ENCODE peak calls at places on chromosomes 6 and 20, in seven cellular contexts. One of them, this sample, is unnamed.

GRCh38 chr6:84204011-84204410 is 23.4 kb downstream of the CEP162 start:
- DNase-seq in choroid plexus epithelial cell: no peak
- DNase-seq in CD4-positive, alpha-beta T cell: no peak
- DNase-seq in H9: no peak
- DNase-seq in GM06990: no peak
- DNase-seq in psoas muscle: no peak
- DNase-seq in BE2C: no peak
- DNase-seq in this sample: no peak

GRCh38 chr6:143539723-143540122 is 28.2 kb upstream of the FUCA2 start:
- DNase-seq in GM06990: no peak
- DNase-seq in psoas muscle: no peak
- DNase-seq in choroid plexus epithelial cell: no peak
- DNase-seq in BE2C: no peak
- DNase-seq in H9: peak
- DNase-seq in CD4-positive, alpha-beta T cell: no peak
- DNase-seq in this sample: no peak

GRCh38 chr6:3164388-3164787 is 7.0 kb upstream of the TUBB2A start:
- DNase-seq in CD4-positive, alpha-beta T cell: no peak
- DNase-seq in choroid plexus epithelial cell: no peak
- DNase-seq in psoas muscle: no peak
- DNase-seq in H9: no peak
- DNase-seq in BE2C: no peak
- DNase-seq in GM06990: no peak
- DNase-seq in this sample: no peak

GRCh38 chr20:52031574-52032303 is 159.8 kb downstream of the ZFP64 start:
- DNase-seq in BE2C: no peak
- DNase-seq in H9: no peak
- DNase-seq in GM06990: no peak
- DNase-seq in CD4-positive, alpha-beta T cell: no peak
- DNase-seq in psoas muscle: no peak
- DNase-seq in choroid plexus epithelial cell: peak
- DNase-seq in this sample: no peak

GRCh38 chr6:93418113-93418447 is 1.3 kb downstream of the EPHA7 start:
- DNase-seq in BE2C: no peak
- DNase-seq in psoas muscle: no peak
- DNase-seq in CD4-positive, alpha-beta T cell: no peak
- DNase-seq in choroid plexus epithelial cell: no peak
- DNase-seq in H9: no peak
- DNase-seq in GM06990: no peak
- DNase-seq in this sample: no peak

GRCh38 chr6:28643017-28643740 is 117.5 kb downstream of the GPX5 start:
- DNase-seq in GM06990: peak
- DNase-seq in BE2C: peak
- DNase-seq in CD4-positive, alpha-beta T cell: no peak
- DNase-seq in choroid plexus epithelial cell: peak
- DNase-seq in psoas muscle: no peak
- DNase-seq in H9: peak
- DNase-seq in this sample: no peak

GRCh38 chr20:23205221-23205620 is 119.1 kb upstream of the CD93 start:
- DNase-seq in CD4-positive, alpha-beta T cell: no peak
- DNase-seq in H9: peak
- DNase-seq in GM06990: no peak
- DNase-seq in BE2C: no peak
- DNase-seq in choroid plexus epithelial cell: no peak
- DNase-seq in psoas muscle: no peak
- DNase-seq in this sample: no peak

GRCh38 chr6:46862381-46862780 is 59.4 kb downstream of the ADGRF5 start:
- DNase-seq in choroid plexus epithelial cell: no peak
- DNase-seq in BE2C: no peak
- DNase-seq in psoas muscle: no peak
- DNase-seq in CD4-positive, alpha-beta T cell: no peak
- DNase-seq in H9: no peak
- DNase-seq in GM06990: no peak
- DNase-seq in this sample: no peak

GRCh38 chr6:43927525-43928210 is 157.7 kb downstream of the VEGFA start:
- DNase-seq in BE2C: no peak
- DNase-seq in choroid plexus epithelial cell: no peak
- DNase-seq in H9: no peak
- DNase-seq in GM06990: no peak
- DNase-seq in CD4-positive, alpha-beta T cell: no peak
- DNase-seq in psoas muscle: no peak
- DNase-seq in this sample: no peak

GRCh38 chr20:4272225-4272624 is 256.9 kb upstream of the RNF24 start:
- DNase-seq in H9: no peak
- DNase-seq in CD4-positive, alpha-beta T cell: no peak
- DNase-seq in GM06990: no peak
- DNase-seq in choroid plexus epithelial cell: no peak
- DNase-seq in BE2C: no peak
- DNase-seq in psoas muscle: no peak
- DNase-seq in this sample: no peak

GRCh38 chr6:6971369-6971768 is 136.4 kb upstream of the RREB1 start:
- DNase-seq in GM06990: no peak
- DNase-seq in CD4-positive, alpha-beta T cell: no peak
- DNase-seq in psoas muscle: no peak
- DNase-seq in BE2C: no peak
- DNase-seq in choroid plexus epithelial cell: no peak
- DNase-seq in H9: no peak
- DNase-seq in this sample: no peak
- TF ChIP-seq CTCF in GM06990: no peak
- TF ChIP-seq CTCF in CD4-positive, alpha-beta T cell: no peak
- TF ChIP-seq CTCF in psoas muscle: no peak
- TF ChIP-seq CTCF in BE2C: no peak
- TF ChIP-seq CTCF in choroid plexus epithelial cell: no peak
- TF ChIP-seq CTCF in H9: no peak
- TF ChIP-seq CTCF in this sample: no peak

GRCh38 chr6:33305052-33305451 is 6.3 kb upstream of the RGL2 start:
- DNase-seq in BE2C: no peak
- DNase-seq in psoas muscle: no peak
- DNase-seq in GM06990: no peak
- DNase-seq in CD4-positive, alpha-beta T cell: no peak
- DNase-seq in choroid plexus epithelial cell: no peak
- DNase-seq in H9: no peak
- DNase-seq in this sample: no peak
- TF ChIP-seq CTCF in BE2C: no peak
- TF ChIP-seq CTCF in psoas muscle: no peak
- TF ChIP-seq CTCF in GM06990: no peak
- TF ChIP-seq CTCF in CD4-positive, alpha-beta T cell: no peak
- TF ChIP-seq CTCF in choroid plexus epithelial cell: no peak
- TF ChIP-seq CTCF in H9: no peak
- TF ChIP-seq CTCF in this sample: no peak

GRCh38 chr20:17966432-17967312 is 1.9 kb downstream of the SNX5 start:
- DNase-seq in H9: no peak
- DNase-seq in CD4-positive, alpha-beta T cell: no peak
- DNase-seq in psoas muscle: no peak
- DNase-seq in BE2C: no peak
- DNase-seq in choroid plexus epithelial cell: peak
- DNase-seq in GM06990: no peak
- DNase-seq in this sample: no peak
- TF ChIP-seq CTCF in H9: peak
- TF ChIP-seq CTCF in CD4-positive, alpha-beta T cell: peak
- TF ChIP-seq CTCF in psoas muscle: peak
- TF ChIP-seq CTCF in BE2C: peak
- TF ChIP-seq CTCF in choroid plexus epithelial cell: peak
- TF ChIP-seq CTCF in GM06990: peak
- TF ChIP-seq CTCF in this sample: no peak

GRCh38 chr20:48421547-48421946 is 406.3 kb downstream of the PREX1 start:
- DNase-seq in BE2C: no peak
- DNase-seq in CD4-positive, alpha-beta T cell: no peak
- DNase-seq in GM06990: no peak
- DNase-seq in H9: no peak
- DNase-seq in choroid plexus epithelial cell: no peak
- DNase-seq in psoas muscle: no peak
- DNase-seq in this sample: no peak
- TF ChIP-seq CTCF in BE2C: peak
- TF ChIP-seq CTCF in CD4-positive, alpha-beta T cell: no peak
- TF ChIP-seq CTCF in GM06990: no peak
- TF ChIP-seq CTCF in H9: no peak
- TF ChIP-seq CTCF in choroid plexus epithelial cell: no peak
- TF ChIP-seq CTCF in psoas muscle: no peak
- TF ChIP-seq CTCF in this sample: no peak

DNA sequence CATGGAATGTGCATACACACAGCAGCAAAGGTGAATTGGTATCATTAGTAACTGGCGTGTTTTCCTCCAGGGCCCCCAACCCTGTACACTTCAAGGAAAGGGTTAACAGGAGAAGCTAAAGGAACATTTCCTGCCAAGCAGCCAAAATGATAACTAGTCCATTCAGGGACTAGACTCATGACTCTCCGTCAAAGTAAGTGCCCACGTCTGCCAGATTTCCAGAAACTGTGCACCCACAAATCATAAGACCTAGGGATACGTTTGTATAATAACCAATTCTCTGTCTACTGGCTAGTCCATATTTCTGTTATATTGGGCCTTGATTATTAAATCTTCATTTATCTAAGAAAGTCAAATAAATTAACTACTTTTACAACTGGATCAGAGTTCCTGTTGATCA is 76.0 kb upstream of the NHSL1 start:
- DNase-seq in BE2C: no peak
- DNase-seq in H9: no peak
- DNase-seq in psoas muscle: no peak
- DNase-seq in choroid plexus epithelial cell: no peak
- DNase-seq in GM06990: no peak
- DNase-seq in CD4-positive, alpha-beta T cell: no peak
- DNase-seq in this sample: no peak
- TF ChIP-seq CTCF in BE2C: no peak
- TF ChIP-seq CTCF in H9: no peak
- TF ChIP-seq CTCF in psoas muscle: no peak
- TF ChIP-seq CTCF in choroid plexus epithelial cell: no peak
- TF ChIP-seq CTCF in GM06990: no peak
- TF ChIP-seq CTCF in CD4-positive, alpha-beta T cell: no peak
- TF ChIP-seq CTCF in this sample: no peak

GRCh38 chr6:37057678-37058077 is 52.2 kb downstream of the FGD2 start:
- DNase-seq in CD4-positive, alpha-beta T cell: no peak
- DNase-seq in psoas muscle: no peak
- DNase-seq in choroid plexus epithelial cell: no peak
- DNase-seq in BE2C: no peak
- DNase-seq in GM06990: no peak
- DNase-seq in H9: no peak
- DNase-seq in this sample: no peak

GRCh38 chr6:37060195-37060559 is 54.7 kb downstream of the FGD2 start:
- DNase-seq in psoas muscle: no peak
- DNase-seq in BE2C: no peak
- DNase-seq in H9: no peak
- DNase-seq in choroid plexus epithelial cell: no peak
- DNase-seq in GM06990: no peak
- DNase-seq in CD4-positive, alpha-beta T cell: no peak
- DNase-seq in this sample: no peak

GRCh38 chr6:37058084-37058586 is 52.7 kb downstream of the FGD2 start:
- DNase-seq in GM06990: no peak
- DNase-seq in psoas muscle: peak
- DNase-seq in choroid plexus epithelial cell: peak
- DNase-seq in H9: no peak
- DNase-seq in CD4-positive, alpha-beta T cell: no peak
- DNase-seq in BE2C: no peak
- DNase-seq in this sample: no peak

GRCh38 chr6:37061157-37061804 is 55.8 kb downstream of the FGD2 start:
- DNase-seq in choroid plexus epithelial cell: no peak
- DNase-seq in BE2C: no peak
- DNase-seq in H9: no peak
- DNase-seq in CD4-positive, alpha-beta T cell: no peak
- DNase-seq in GM06990: no peak
- DNase-seq in psoas muscle: peak
- DNase-seq in this sample: no peak

DNA sequence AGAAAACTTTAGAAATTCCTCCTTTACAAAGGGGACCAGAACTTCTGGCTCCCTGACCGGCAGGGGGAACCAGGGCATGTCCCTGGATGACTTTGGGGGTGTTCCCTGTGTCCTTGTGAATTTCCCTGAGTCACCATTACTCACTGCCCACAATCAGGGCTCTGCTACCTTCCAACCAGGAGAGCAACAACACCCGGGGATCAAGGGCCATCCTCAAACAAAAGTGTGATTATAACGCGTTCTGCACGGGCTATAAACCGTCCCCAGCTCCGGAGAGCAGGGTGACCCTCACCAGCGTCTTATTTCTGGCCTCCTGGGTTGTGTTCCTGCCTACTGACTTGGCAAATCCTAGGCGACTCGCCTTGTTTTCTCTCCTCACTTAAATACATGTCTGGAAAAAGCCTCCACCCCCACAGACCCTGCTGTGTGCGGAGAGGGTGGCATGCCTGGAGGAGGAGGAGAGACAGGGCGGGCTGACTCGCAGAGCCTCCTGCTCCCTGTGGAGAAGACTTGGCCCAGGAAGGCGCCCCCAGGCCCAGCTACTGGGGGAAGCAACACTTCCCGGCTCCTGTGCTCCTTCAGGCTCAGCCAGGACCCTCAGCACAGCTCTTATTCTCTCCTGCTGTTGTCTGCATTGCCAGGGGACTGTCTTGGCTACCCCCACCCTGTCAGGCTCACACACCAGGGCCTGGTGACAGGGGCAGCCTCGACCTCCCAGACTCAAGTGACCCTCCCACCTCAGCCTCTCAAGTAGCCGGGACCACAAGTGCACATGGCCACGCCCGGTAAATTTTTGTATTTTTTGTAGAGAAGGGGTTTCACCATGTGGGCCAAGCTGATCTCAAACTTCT is 54.1 kb downstream of the FGD2 start:
- DNase-seq in GM06990: no peak
- DNase-seq in BE2C: peak
- DNase-seq in choroid plexus epithelial cell: peak
- DNase-seq in psoas muscle: peak
- DNase-seq in CD4-positive, alpha-beta T cell: no peak
- DNase-seq in H9: peak
- DNase-seq in this sample: no peak
- TF ChIP-seq CTCF in GM06990: peak
- TF ChIP-seq CTCF in BE2C: peak
- TF ChIP-seq CTCF in choroid plexus epithelial cell: peak
- TF ChIP-seq CTCF in psoas muscle: peak
- TF ChIP-seq CTCF in CD4-positive, alpha-beta T cell: no peak
- TF ChIP-seq CTCF in H9: peak
- TF ChIP-seq CTCF in this sample: no peak

GRCh38 chr6:33752139-33753015 is 5.7 kb upstream of the IP6K3 start:
- DNase-seq in psoas muscle: no peak
- DNase-seq in BE2C: no peak
- DNase-seq in H9: no peak
- DNase-seq in GM06990: no peak
- DNase-seq in choroid plexus epithelial cell: no peak
- DNase-seq in CD4-positive, alpha-beta T cell: no peak
- DNase-seq in this sample: no peak
- TF ChIP-seq CTCF in psoas muscle: no peak
- TF ChIP-seq CTCF in BE2C: no peak
- TF ChIP-seq CTCF in H9: peak
- TF ChIP-seq CTCF in GM06990: no peak
- TF ChIP-seq CTCF in choroid plexus epithelial cell: no peak
- TF ChIP-seq CTCF in CD4-positive, alpha-beta T cell: no peak
- TF ChIP-seq CTCF in this sample: no peak